ENCODE peak calls at places on chromosomes 11 and 22, in four cellular contexts. O, P, F and K are unnamed samples.

GRCh38 chr22:45448431-45448830 is 34.9 kb downstream of the RIBC2 start:
- DNase-seq in O (no peak), P (no peak), F (no peak), K (peak)

GRCh38 chr22:49633010-49633324 is 194.7 kb downstream of the BRD1 start:
- DNase-seq in O (peak), P (no peak), F (no peak), K (no peak)

GRCh38 chr22:43409800-43410199 is 2.0 kb upstream of the MPPED1 start:
- DNase-seq in O (no peak), P (no peak), F (no peak), K (no peak)

GRCh38 chr11:2827256-2827655 is 58.3 kb downstream of the CDKN1C start:
- DNase-seq in O (no peak), P (no peak), F (peak), K (no peak)

GRCh38 chr11:126115820-126116319 is 53.2 kb upstream of the CDON start:
- DNase-seq in O (peak), P (no peak), F (no peak), K (peak)

GRCh38 chr11:737366-737765 is 9.9 kb upstream of the TALDO1 start:
- DNase-seq in O (no peak), P (no peak), F (no peak), K (no peak)

GRCh38 chr11:71284525-71285092 is 32.2 kb upstream of the SHANK2 start:
- DNase-seq in O (no peak), P (no peak), F (no peak), K (no peak)

GRCh38 chr22:41757507-41757906 is 43.0 kb upstream of the CCDC134 start:
- DNase-seq in O (no peak), P (no peak), F (no peak), K (no peak)

GRCh38 chr22:27462190-27462589 is 339.4 kb downstream of the MN1 start:
- DNase-seq in O (no peak), P (no peak), F (no peak), K (no peak)

GRCh38 chr11:118996926-118997626 is 862 bp upstream of the CENATAC start:
- DNase-seq in O (peak), P (peak), F (no peak), K (peak)

GRCh38 chr11:60332923-60333322 is 5.9 kb downstream of the MS4A6E start:
- DNase-seq in O (no peak), P (no peak), F (no peak), K (no peak)

GRCh38 chr11:1826552-1827094 is 8.2 kb upstream of the SYT8 start:
- DNase-seq in O (no peak), P (no peak), F (no peak), K (no peak)

GRCh38 chr11:44629732-44630345 is 64.4 kb downstream of the CD82 start:
- DNase-seq in O (no peak), P (no peak), F (no peak), K (no peak)

GRCh38 chr11:47413908-47414684 is 5.7 kb downstream of the SLC39A13 start:
- DNase-seq in O (no peak), P (no peak), F (no peak), K (no peak)

GRCh38 chr11:13923716-13924650 is 38.5 kb upstream of the SPON1 start:
- DNase-seq in O (no peak), P (no peak), F (no peak), K (no peak)

GRCh38 chr11:118971646-118972045 is at the start of gene FOXR1:
- DNase-seq in O (no peak), P (no peak), F (no peak), K (no peak)

GRCh38 chr22:41846268-41847002 is 13.5 kb downstream of the SREBF2 start:
- DNase-seq in O (no peak), P (no peak), F (no peak), K (no peak)

GRCh38 chr22:32218470-32218869 is 13.6 kb upstream of the RFPL2 start:
- DNase-seq in O (no peak), P (no peak), F (no peak), K (no peak)

GRCh38 chr11:126965331-126965730 is 35.2 kb downstream of the KIRREL3 start:
- DNase-seq in O (no peak), P (no peak), F (no peak), K (no peak)

GRCh38 chr22:49307870-49308269 is 519.8 kb downstream of the BRD1 start:
- DNase-seq in O (no peak), P (no peak), F (no peak), K (peak)

GRCh38 chr11:119479685-119480275 is 56.8 kb upstream of the THY1 start:
- DNase-seq in O (no peak), P (no peak), F (peak), K (no peak)

GRCh38 chr11:115623021-115623451 is 118.8 kb upstream of the CADM1 start:
- DNase-seq in O (no peak), P (no peak), F (peak), K (peak)

GRCh38 chr11:2912498-2912897 is 16.7 kb downstream of the PHLDA2 start:
- DNase-seq in O (no peak), P (no peak), F (peak), K (no peak)

GRCh38 chr11:78914503-78914902 is 339.8 kb upstream of the NARS2 start:
- DNase-seq in O (no peak), P (no peak), F (no peak), K (no peak)

GRCh38 chr22:41305646-41306045 is 4.3 kb downstream of the ZC3H7B start:
- DNase-seq in O (no peak), P (no peak), F (peak), K (no peak)

GRCh38 chr11:69178819-69179482 is 23.2 kb downstream of the SMIM38 start:
- DNase-seq in O (no peak), P (no peak), F (no peak), K (no peak)

GRCh38 chr11:61797263-61797944 is 4.7 kb downstream of the FEN1 start:
- DNase-seq in O (peak), P (peak), F (peak), K (peak)

GRCh38 chr11:16512163-16512562 is 155.8 kb upstream of the SOX6 start:
- DNase-seq in O (no peak), P (no peak), F (no peak), K (no peak)